ENCODE peak calls at places on chromosome 22, in six cellular contexts. A, C, W, U, Z and I are unnamed samples.

GRCh38 chr22:49086606-49087157 is 741.0 kb downstream of the BRD1 start:
- DNase-seq in A (no peak), C (no peak), W (no peak), U (no peak), Z (no peak), I (peak)

GRCh38 chr22:41314821-41315220 is 13.5 kb downstream of the ZC3H7B start:
- DNase-seq in A (no peak), C (no peak), W (no peak), U (no peak), Z (no peak), I (no peak)

GRCh38 chr22:41578818-41579217 is 10.8 kb downstream of the PMM1 start:
- DNase-seq in A (no peak), C (no peak), W (no peak), U (no peak), Z (no peak), I (peak)

GRCh38 chr22:30832407-30832987 is 136.1 kb downstream of the MORC2 start:
- DNase-seq in A (no peak), C (no peak), W (no peak), U (no peak), Z (no peak), I (no peak)

GRCh38 chr22:39348909-39349505 is 784 bp upstream of the SYNGR1 start:
- DNase-seq in A (no peak), C (no peak), W (no peak), U (no peak), Z (no peak), I (no peak)

GRCh38 chr22:40728731-40729189 is 49.5 kb downstream of the MCHR1 start:
- DNase-seq in A (no peak), C (no peak), W (no peak), U (no peak), Z (no peak), I (no peak)

GRCh38 chr22:43945632-43946390 is 9.4 kb upstream of the SAMM50 start:
- DNase-seq in A (no peak), C (no peak), W (peak), U (peak), Z (peak), I (no peak)

GRCh38 chr22:38820021-38820420 is 23.8 kb downstream of the NPTXR start:
- DNase-seq in A (no peak), C (no peak), W (no peak), U (no peak), Z (no peak), I (no peak)

GRCh38 chr22:50343541-50343935 is 411 bp downstream of the PPP6R2 start:
- DNase-seq in A (no peak), C (no peak), W (no peak), U (no peak), Z (no peak), I (peak)

GRCh38 chr22:21641417-21641794 is 696 bp upstream of the SDF2L1 start:
- DNase-seq in A (no peak), C (no peak), W (no peak), U (peak), Z (peak), I (peak)

GRCh38 chr22:27624042-27624441 is 177.5 kb downstream of the MN1 start:
- DNase-seq in A (no peak), C (no peak), W (no peak), U (no peak), Z (no peak), I (no peak)

GRCh38 chr22:27065259-27065658 is 407.9 kb downstream of the MIAT start:
- DNase-seq in A (no peak), C (no peak), W (no peak), U (no peak), Z (no peak), I (no peak)

GRCh38 chr22:20242393-20243175 is 25.5 kb downstream of the RTN4R start:
- DNase-seq in A (no peak), C (no peak), W (no peak), U (no peak), Z (no peak), I (no peak)

GRCh38 chr22:41949297-41949965 is 2.5 kb upstream of the CENPM start:
- DNase-seq in A (no peak), C (no peak), W (no peak), U (no peak), Z (no peak), I (no peak)

GRCh38 chr22:23763579-23764331 is 965 bp downstream of the C22orf15 start:
- DNase-seq in A (no peak), C (no peak), W (peak), U (no peak), Z (no peak), I (no peak)

GRCh38 chr22:47597041-47597440 is 834.6 kb downstream of the TBC1D22A start:
- DNase-seq in A (no peak), C (no peak), W (no peak), U (no peak), Z (no peak), I (no peak)

GRCh38 chr22:40265783-40266182 is 80.5 kb upstream of the ADSL start:
- DNase-seq in A (no peak), C (no peak), W (no peak), U (no peak), Z (no peak), I (no peak)

GRCh38 chr22:44102856-44103255 is 77.9 kb upstream of the PARVG start:
- DNase-seq in A (no peak), C (no peak), W (no peak), U (no peak), Z (no peak), I (peak)

GRCh38 chr22:49492308-49492707 is 335.4 kb downstream of the BRD1 start:
- DNase-seq in A (no peak), C (no peak), W (no peak), U (no peak), Z (no peak), I (no peak)

GRCh38 chr22:48908547-48908946 is 919.1 kb downstream of the BRD1 start:
- DNase-seq in A (no peak), C (no peak), W (no peak), U (no peak), Z (no peak), I (no peak)

GRCh38 chr22:49305215-49305965 is 522.3 kb downstream of the BRD1 start:
- DNase-seq in A (no peak), C (no peak), W (peak), U (peak), Z (no peak), I (peak)

GRCh38 chr22:37994982-37995381 is 10.6 kb upstream of the SOX10 start:
- DNase-seq in A (no peak), C (no peak), W (no peak), U (no peak), Z (no peak), I (no peak)

GRCh38 chr22:17267661-17268330 is 48.6 kb upstream of the ADA2 start:
- DNase-seq in A (no peak), C (no peak), W (no peak), U (no peak), Z (no peak), I (no peak)

GRCh38 chr22:17262976-17263375 is 43.7 kb upstream of the ADA2 start:
- DNase-seq in A (no peak), C (no peak), W (no peak), U (no peak), Z (no peak), I (no peak)

GRCh38 chr22:17265649-17266248 is 46.5 kb upstream of the ADA2 start:
- DNase-seq in A (no peak), C (no peak), W (no peak), U (no peak), Z (no peak), I (no peak)

GRCh38 chr22:17266261-17266971 is 47.2 kb upstream of the ADA2 start:
- DNase-seq in A (no peak), C (no peak), W (peak), U (no peak), Z (no peak), I (peak)

GRCh38 chr22:17264321-17265052 is 45.3 kb upstream of the ADA2 start:
- DNase-seq in A (no peak), C (peak), W (peak), U (peak), Z (no peak), I (no peak)
- TF ChIP-seq CTCF in A (no peak), C (no peak), W (no peak), U (peak), Z (no peak), I (no peak)

GRCh38 chr22:22720724-22721261 is 76.4 kb downstream of the GGTLC2 start:
- DNase-seq in A (no peak), C (no peak), W (no peak), U (no peak), Z (no peak), I (no peak)

GRCh38 chr22:22721681-22722309 is 77.4 kb downstream of the GGTLC2 start:
- DNase-seq in A (no peak), C (no peak), W (no peak), U (no peak), Z (peak), I (no peak)

GRCh38 chr22:22716136-22716535 is 71.7 kb downstream of the GGTLC2 start:
- DNase-seq in A (no peak), C (no peak), W (no peak), U (no peak), Z (no peak), I (no peak)

GRCh38 chr22:22717723-22718122 is 73.3 kb downstream of the GGTLC2 start:
- DNase-seq in A (no peak), C (no peak), W (no peak), U (no peak), Z (no peak), I (no peak)

DNA sequence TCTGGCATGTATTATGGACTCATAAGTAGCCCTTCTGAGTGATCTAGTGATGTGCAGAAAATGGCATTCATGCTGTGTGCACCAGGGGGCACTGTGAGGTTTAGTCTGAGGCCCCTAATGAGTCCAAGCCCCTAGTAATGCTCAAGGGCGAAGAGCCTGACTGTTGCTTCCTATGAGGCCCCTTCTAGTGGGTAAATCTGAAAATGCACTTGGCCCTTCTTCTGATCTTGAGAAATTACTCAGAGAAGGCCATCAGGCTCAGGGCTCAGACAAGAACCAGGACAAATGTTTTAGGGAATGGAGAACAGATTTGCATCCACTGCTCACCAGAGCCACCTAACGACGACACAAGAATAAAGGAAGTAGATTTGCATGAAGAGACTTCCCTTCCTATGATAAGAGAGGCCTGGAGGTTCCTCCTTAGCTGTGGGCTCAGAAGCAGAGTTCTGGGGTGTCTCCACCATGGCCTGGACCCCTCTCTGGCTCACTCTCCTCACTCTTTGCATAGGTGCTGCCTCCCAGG is 75.8 kb downstream of the GGTLC2 start:
- DNase-seq in A (no peak), C (peak), W (peak), U (no peak), Z (peak), I (no peak)
- TF ChIP-seq CTCF in A (peak), C (peak), W (peak), U (no peak), Z (peak), I (no peak)

GRCh38 chr22:35257321-35258143 is at the start of gene HMGXB4:
- DNase-seq in A (peak), C (peak), W (peak), U (peak), Z (peak), I (peak)
- TF ChIP-seq CTCF in A (no peak), C (no peak), W (no peak), U (peak), Z (peak), I (no peak)

GRCh38 chr22:29031236-29031982 is 30.2 kb downstream of the C22orf31 start:
- DNase-seq in A (peak), C (peak), W (no peak), U (peak), Z (peak), I (peak)

GRCh38 chr22:29030618-29031235 is 30.9 kb downstream of the C22orf31 start:
- DNase-seq in A (peak), C (peak), W (peak), U (peak), Z (peak), I (peak)

GRCh38 chr22:29030016-29030617 is 31.5 kb downstream of the C22orf31 start:
- DNase-seq in A (peak), C (no peak), W (no peak), U (no peak), Z (peak), I (no peak)

GRCh38 chr22:29032584-29032983 is 29.0 kb downstream of the C22orf31 start:
- DNase-seq in A (no peak), C (no peak), W (no peak), U (no peak), Z (no peak), I (peak)

DNA sequence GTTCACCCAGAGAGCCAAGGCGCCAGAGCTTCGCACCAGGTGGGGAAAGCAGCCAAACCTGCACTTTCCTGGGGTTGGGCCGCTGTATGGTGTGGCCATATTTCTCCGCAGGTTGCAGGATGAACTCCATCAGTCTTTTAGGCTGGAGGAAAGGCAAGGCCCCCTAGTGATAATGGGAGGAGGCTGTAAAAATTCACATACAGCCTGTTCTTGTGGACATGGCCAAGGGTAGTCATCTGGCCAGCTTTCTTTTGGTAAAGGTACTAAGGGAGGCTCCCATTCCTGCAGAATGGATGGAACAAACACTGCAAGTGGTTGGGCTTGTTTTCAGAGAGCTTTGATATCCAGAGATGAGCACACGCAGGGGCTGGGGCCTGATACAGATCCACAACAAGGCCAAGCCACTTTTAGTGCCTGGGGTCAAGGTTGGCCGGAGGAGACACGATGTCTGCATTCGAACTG is 29.6 kb downstream of the C22orf31 start:
- DNase-seq in A (no peak), C (no peak), W (no peak), U (no peak), Z (no peak), I (peak)
- TF ChIP-seq CTCF in A (no peak), C (no peak), W (no peak), U (no peak), Z (peak), I (no peak)